ENCODE peak calls at places on chromosomes 6 and 20, in six cellular contexts. U is cardiac muscle cell; B is tibial nerve; S is transverse colon; P is CD4-positive, CD25-positive, alpha-beta regulatory T cell; G is heart right ventricle. D is an unnamed sample.

GRCh38 chr6:89927788-89928565 is 33.7 kb downstream of the GJA10 start:
- DNase-seq in U (no peak), B (no peak), S (no peak), P (no peak), G (no peak), D (no peak)

GRCh38 chr20:49028684-49029083 is 17.4 kb upstream of the CSE1L start:
- DNase-seq in U (peak; percentile 42), B (no peak), S (no peak), P (no peak), G (no peak), D (no peak)

GRCh38 chr20:33687993-33688937 is 2.1 kb upstream of the E2F1 start:
- DNase-seq in U (no peak), B (no peak), S (no peak), P (no peak), G (no peak), D (no peak)

GRCh38 chr6:139296927-139297326 is 5.1 kb upstream of the TXLNB start:
- DNase-seq in U (no peak), B (no peak), S (no peak), P (no peak), G (no peak), D (no peak)

GRCh38 chr20:47062226-47062880 is 167.7 kb downstream of the EYA2 start:
- DNase-seq in U (no peak), B (no peak), S (no peak), P (no peak), G (no peak), D (no peak)

GRCh38 chr20:11001767-11002540 is 328.2 kb upstream of the JAG1 start:
- DNase-seq in U (no peak), B (no peak), S (no peak), P (no peak), G (peak; percentile 19), D (no peak)

GRCh38 chr6:125099211-125100017 is 54.2 kb upstream of the TPD52L1 start:
- DNase-seq in U (peak; percentile 69), B (no peak), S (peak; percentile 61), P (no peak), G (peak; percentile 62), D (peak; percentile 41)

GRCh38 chr6:67199425-67199824 is 1435.7 kb upstream of the ADGRB3 start:
- DNase-seq in U (no peak), B (no peak), S (no peak), P (no peak), G (no peak), D (no peak)

DNA sequence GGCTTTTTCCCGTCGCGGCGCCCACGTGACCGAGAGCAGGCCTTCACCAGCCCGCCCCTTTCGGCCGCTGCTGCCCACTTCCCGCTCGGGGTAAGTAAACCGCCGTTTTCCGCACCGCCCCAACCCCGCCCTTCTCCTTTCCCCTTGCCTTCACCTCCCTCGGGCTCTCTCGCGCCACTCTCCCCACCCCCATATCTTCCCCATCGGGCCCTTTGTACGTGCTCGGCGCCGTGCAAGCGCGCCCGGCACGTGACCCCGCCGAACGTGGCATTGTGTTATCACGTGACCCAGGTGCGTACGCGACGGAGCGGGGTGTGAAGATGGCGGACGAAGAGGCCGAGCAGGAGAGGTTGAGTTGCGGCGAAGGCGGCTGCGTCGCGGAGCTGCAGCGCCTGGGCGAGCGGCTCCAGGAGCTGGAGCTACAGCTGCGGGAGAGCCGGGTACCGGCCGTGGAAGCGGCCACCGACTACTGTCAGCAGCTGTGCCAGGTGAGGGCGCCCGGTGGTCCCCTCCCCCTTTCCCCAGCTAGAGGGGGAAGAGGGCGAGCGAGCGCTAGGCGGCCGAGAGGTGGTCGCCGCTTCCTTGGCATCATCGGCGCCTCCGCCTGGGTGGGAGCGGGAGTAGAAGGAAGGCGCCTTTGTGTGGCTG is at the start of gene ZNF292:
- DNase-seq in U (peak; percentile 96), B (peak; percentile 97), S (peak; percentile 98), P (peak; percentile 92), G (peak; percentile 94), D (peak; percentile 99)
- H3K4me3 ChIP-seq in U (peak within 1 kb of the TSS; percentile 95), B (peak within 1 kb of the TSS; percentile 91), S (peak within 1 kb of the TSS; percentile 94), P (peak within 1 kb of the TSS; percentile 91), G (peak within 1 kb of the TSS; percentile 96), D (peak within 1 kb of the TSS; percentile 86)

GRCh38 chr6:82488403-82488802 is 124.8 kb downstream of the TPBG start:
- DNase-seq in U (no peak), B (no peak), S (no peak), P (no peak), G (no peak), D (no peak)
- H3K9me3 ChIP-seq in U (no peaks in the 10 kb centered on the region), B (peaks cover 4% of the 10 kb centered on the region), S (no peaks in the 10 kb centered on the region), P (peaks cover 4% of the 10 kb centered on the region), G (peaks cover 42% of the 10 kb centered on the region), D (peaks cover 10% of the 10 kb centered on the region)

GRCh38 chr6:34513628-34514027 is 42.5 kb downstream of the SPDEF start:
- DNase-seq in U (no peak), B (no peak), S (no peak), P (no peak), G (no peak), D (peak; percentile 47)

GRCh38 chr6:34515473-34516387 is 40.4 kb downstream of the SPDEF start:
- DNase-seq in U (no peak), B (no peak), S (no peak), P (no peak), G (no peak), D (no peak)

GRCh38 chr6:34512738-34513115 is 43.4 kb downstream of the SPDEF start:
- DNase-seq in U (no peak), B (peak; percentile 8), S (no peak), P (no peak), G (no peak), D (no peak)

GRCh38 chr6:34514593-34515472 is 41.3 kb downstream of the SPDEF start:
- DNase-seq in U (peak; percentile 39), B (peak; percentile 22), S (no peak), P (no peak), G (no peak), D (peak; percentile 54)

DNA sequence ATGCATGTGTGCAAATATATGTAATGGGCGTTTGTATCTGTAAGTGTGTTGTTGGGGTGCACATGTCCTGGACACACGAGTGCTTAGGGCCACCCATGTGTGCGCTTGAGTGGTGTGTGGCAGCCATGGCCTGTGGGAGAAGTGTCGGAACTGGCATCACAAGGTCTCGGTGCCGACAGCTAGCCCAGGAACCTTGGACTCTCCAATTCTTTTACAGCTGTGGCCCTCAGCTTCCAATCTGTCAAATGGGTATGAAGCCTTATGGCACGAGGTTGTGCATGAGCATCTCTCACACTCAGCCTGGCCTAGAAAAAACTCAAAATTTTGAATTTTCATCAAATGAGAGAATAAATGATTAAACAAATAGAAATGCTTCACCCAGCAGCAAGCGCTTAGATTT is 42.0 kb downstream of the SPDEF start:
- DNase-seq in U (no peak), B (no peak), S (no peak), P (no peak), G (no peak), D (no peak)
- H3K4me3 ChIP-seq in U (no peak overlapping the region), B (no peak overlapping the region), S (no peak overlapping the region), P (no peak overlapping the region), G (no peak overlapping the region), D (no peak overlapping the region)

GRCh38 chr20:59657459-59658046 is 53.2 kb downstream of the PHACTR3 start:
- DNase-seq in U (no peak), B (no peak), S (no peak), P (no peak), G (no peak), D (no peak)
- H3K9me3 ChIP-seq in U (no peaks in the 10 kb centered on the region), B (no peaks in the 10 kb centered on the region), S (peaks cover 23% of the 10 kb centered on the region), P (peaks cover 18% of the 10 kb centered on the region), G (peaks cover 30% of the 10 kb centered on the region), D (peaks cover 2% of the 10 kb centered on the region)

GRCh38 chr20:37282558-37282957 is 6.9 kb upstream of the MANBAL start:
- DNase-seq in U (peak; percentile 51), B (no peak), S (peak; percentile 19), P (no peak), G (no peak), D (no peak)

GRCh38 chr20:37277253-37277593 is 12.2 kb upstream of the MANBAL start:
- DNase-seq in U (no peak), B (no peak), S (no peak), P (no peak), G (no peak), D (no peak)

GRCh38 chr20:37278966-37279590 is 10.4 kb upstream of the MANBAL start:
- DNase-seq in U (no peak), B (no peak), S (no peak), P (no peak), G (no peak), D (no peak)

GRCh38 chr20:37276494-37277252 is 12.8 kb upstream of the MANBAL start:
- DNase-seq in U (no peak), B (peak; percentile 36), S (peak; percentile 56), P (no peak), G (peak; percentile 37), D (no peak)

GRCh38 chr20:37279820-37280219 is 9.6 kb upstream of the MANBAL start:
- DNase-seq in U (no peak), B (no peak), S (no peak), P (no peak), G (no peak), D (no peak)
- H3K4me3 ChIP-seq in U (no peak overlapping the region), B (no peak overlapping the region), S (no peak overlapping the region), P (no peak overlapping the region), G (no peak overlapping the region), D (no peak overlapping the region)

GRCh38 chr6:167528239-167528638 is 203.4 kb downstream of the TTLL2 start:
- DNase-seq in U (no peak), B (no peak), S (no peak), P (no peak), G (no peak), D (no peak)

GRCh38 chr6:167525774-167526173 is 200.9 kb downstream of the TTLL2 start:
- DNase-seq in U (no peak), B (no peak), S (no peak), P (no peak), G (no peak), D (no peak)

GRCh38 chr6:167524261-167524660 is 199.4 kb downstream of the TTLL2 start:
- DNase-seq in U (no peak), B (no peak), S (no peak), P (no peak), G (no peak), D (no peak)

GRCh38 chr6:167524720-167525119 is 199.8 kb downstream of the TTLL2 start:
- DNase-seq in U (peak; percentile 40), B (no peak), S (no peak), P (no peak), G (no peak), D (no peak)

GRCh38 chr6:167523426-167523825 is 198.5 kb downstream of the TTLL2 start:
- DNase-seq in U (no peak), B (no peak), S (no peak), P (no peak), G (no peak), D (no peak)
- H3K9me3 ChIP-seq in U (no peaks in the 10 kb centered on the region), B (no peaks in the 10 kb centered on the region), S (no peaks in the 10 kb centered on the region), P (no peaks in the 10 kb centered on the region), G (no peaks in the 10 kb centered on the region), D (no peaks in the 10 kb centered on the region)

DNA sequence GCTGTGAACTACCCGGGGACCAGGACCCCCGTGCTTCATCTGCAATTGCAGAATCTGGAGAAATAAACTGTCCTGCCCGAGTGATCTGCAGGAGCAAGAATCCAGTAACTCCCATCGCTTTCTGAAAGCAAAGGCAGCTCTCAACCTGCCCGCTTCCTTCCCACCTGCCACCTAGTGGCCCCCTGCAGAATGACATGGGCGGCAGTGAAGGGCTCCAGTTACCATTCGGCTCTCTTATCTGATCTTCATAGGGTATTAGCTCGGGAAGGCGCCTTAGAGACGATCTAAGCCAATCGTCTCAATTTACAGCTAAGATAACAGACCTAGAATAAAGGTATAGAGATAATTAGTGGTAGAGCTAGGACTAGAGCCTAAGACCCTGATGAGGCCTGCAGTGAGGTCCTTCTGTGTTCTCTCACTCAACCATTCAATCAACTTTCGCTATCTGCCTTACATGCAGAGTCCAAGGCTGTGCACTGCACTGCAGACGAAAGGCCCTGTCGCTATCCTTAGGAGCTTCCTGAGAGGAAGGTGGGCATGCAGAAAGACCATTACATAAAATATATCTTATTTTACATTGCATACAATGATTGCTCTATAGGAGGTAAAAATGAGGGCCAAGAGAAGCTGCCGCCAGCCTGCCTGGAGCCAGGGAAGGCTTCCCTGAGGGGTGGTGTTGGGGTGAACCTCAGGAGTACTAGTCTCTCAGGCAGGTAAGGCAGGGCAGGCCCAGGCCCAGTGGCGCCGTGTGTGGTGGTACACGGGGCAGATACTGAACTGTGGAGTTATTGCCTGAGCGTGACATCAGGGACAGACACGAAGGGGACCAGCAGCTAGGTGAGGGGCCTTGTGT is 7.1 kb upstream of the PSMG4 start:
- DNase-seq in U (peak; percentile 80), B (peak; percentile 88), S (peak; percentile 90), P (peak; percentile 67), G (peak; percentile 85), D (peak; percentile 92)
- H3K4me3 ChIP-seq in U (no peak overlapping the region), B (no peak overlapping the region), S (no peak overlapping the region), P (no peak overlapping the region), G (no peak overlapping the region), D (no peak overlapping the region)

D was measured in HAP-1.